ENCODE peak calls at places on chromosome 18, in seven cellular contexts. W is body of pancreas; C is mesenchymal stem cell; K is substantia nigra; E is OCI-LY7; M is naive thymus-derived CD4-positive, alpha-beta T cell; S is MM.1S. Y is an unnamed sample.

GRCh38 chr18:11752116-11752911 is 63.2 kb downstream of the GNAL start:
- DNase-seq in C (peak; percentile 48), W (no peak), M (no peak), S (no peak), E (no peak), K (no peak), Y (no peak)

GRCh38 chr18:50955246-50955645 is 12.6 kb upstream of the ELAC1 start:
- DNase-seq in C (no peak), M (no peak), S (no peak), K (no peak), W (no peak), E (no peak), Y (no peak)

GRCh38 chr18:42813570-42813969 is 301.9 kb downstream of the RIT2 start:
- DNase-seq in C (peak; percentile 22), W (no peak), E (no peak), K (no peak), S (no peak), M (no peak), Y (no peak)

GRCh38 chr18:58831610-58832009 is 33.1 kb upstream of the ZNF532 start:
- DNase-seq in S (no peak), K (no peak), M (no peak), C (peak; percentile 71), E (no peak), W (no peak), Y (no peak)

GRCh38 chr18:12679183-12679786 is 21.4 kb upstream of the SPIRE1 start:
- DNase-seq in S (no peak), E (no peak), C (peak; percentile 63), M (no peak), K (no peak), W (peak; percentile 28), Y (no peak)

GRCh38 chr18:69680128-69680527 is 267.5 kb downstream of the CD226 start:
- DNase-seq in K (no peak), C (no peak), M (no peak), E (no peak), W (no peak), S (no peak), Y (no peak)

GRCh38 chr18:13313006-13313661 is 94.6 kb downstream of the LDLRAD4 start:
- DNase-seq in E (no peak), M (peak; percentile 67), S (no peak), K (no peak), C (no peak), W (no peak), Y (no peak)

GRCh38 chr18:24601624-24602023 is 141.2 kb downstream of the HRH4 start:
- DNase-seq in K (no peak), S (no peak), M (no peak), W (no peak), E (no peak), C (no peak), Y (no peak)

GRCh38 chr18:61973273-61974115 is 80.7 kb upstream of the RNF152 start:
- DNase-seq in S (no peak), W (no peak), K (no peak), E (no peak), C (no peak), M (no peak), Y (no peak)

GRCh38 chr18:9742588-9743131 is 34.6 kb downstream of the RAB31 start:
- DNase-seq in W (no peak), C (peak; percentile 87), E (no peak), K (no peak), S (no peak), M (no peak), Y (no peak)

GRCh38 chr18:9707381-9708056 is 582 bp upstream of the RAB31 start:
- DNase-seq in M (no peak), K (no peak), W (no peak), C (peak; percentile 58), S (no peak), E (no peak), Y (no peak)

GRCh38 chr18:78506031-78506461 is 473.6 kb upstream of the SALL3 start:
- DNase-seq in K (no peak), E (no peak), S (no peak), W (no peak), M (no peak), C (no peak), Y (no peak)

GRCh38 chr18:48529796-48530195 is 9.0 kb upstream of the CTIF start:
- DNase-seq in W (no peak), K (no peak), E (no peak), C (peak; percentile 77), S (no peak), M (no peak), Y (no peak)

GRCh38 chr18:75139226-75139911 is 69.6 kb downstream of the PTGR3 start:
- DNase-seq in E (no peak), M (no peak), K (no peak), W (no peak), C (no peak), S (no peak), Y (no peak)

GRCh38 chr18:50969448-50969847 is 1.6 kb downstream of the ELAC1 start:
- DNase-seq in W (no peak), S (no peak), E (no peak), C (no peak), M (no peak), K (no peak), Y (no peak)

GRCh38 chr18:67381608-67382150 is 134.8 kb downstream of the DSEL start:
- DNase-seq in M (no peak), K (no peak), C (no peak), S (no peak), W (no peak), E (no peak), Y (no peak)

GRCh38 chr18:702957-703659 is 9.3 kb downstream of the ENOSF1 start:
- DNase-seq in E (no peak), M (no peak), C (peak; percentile 97), K (no peak), S (no peak), W (no peak), Y (no peak)

GRCh38 chr18:44569391-44570055 is 111.2 kb upstream of the SETBP1 start:
- DNase-seq in E (no peak), C (no peak), S (no peak), W (no peak), K (no peak), M (no peak), Y (no peak)

GRCh38 chr18:22088029-22088428 is 81.4 kb upstream of the GATA6 start:
- DNase-seq in S (no peak), C (peak; percentile 5), E (no peak), K (no peak), W (peak; percentile 87), M (no peak), Y (no peak)

GRCh38 chr18:66329716-66330115 is 274.2 kb downstream of the CDH19 start:
- DNase-seq in E (no peak), K (no peak), W (no peak), S (no peak), C (no peak), M (no peak), Y (no peak)

GRCh38 chr18:73942956-73943355 is 204.7 kb downstream of the FBXO15 start:
- DNase-seq in E (no peak), W (no peak), C (no peak), S (no peak), K (no peak), M (no peak), Y (no peak)

DNA sequence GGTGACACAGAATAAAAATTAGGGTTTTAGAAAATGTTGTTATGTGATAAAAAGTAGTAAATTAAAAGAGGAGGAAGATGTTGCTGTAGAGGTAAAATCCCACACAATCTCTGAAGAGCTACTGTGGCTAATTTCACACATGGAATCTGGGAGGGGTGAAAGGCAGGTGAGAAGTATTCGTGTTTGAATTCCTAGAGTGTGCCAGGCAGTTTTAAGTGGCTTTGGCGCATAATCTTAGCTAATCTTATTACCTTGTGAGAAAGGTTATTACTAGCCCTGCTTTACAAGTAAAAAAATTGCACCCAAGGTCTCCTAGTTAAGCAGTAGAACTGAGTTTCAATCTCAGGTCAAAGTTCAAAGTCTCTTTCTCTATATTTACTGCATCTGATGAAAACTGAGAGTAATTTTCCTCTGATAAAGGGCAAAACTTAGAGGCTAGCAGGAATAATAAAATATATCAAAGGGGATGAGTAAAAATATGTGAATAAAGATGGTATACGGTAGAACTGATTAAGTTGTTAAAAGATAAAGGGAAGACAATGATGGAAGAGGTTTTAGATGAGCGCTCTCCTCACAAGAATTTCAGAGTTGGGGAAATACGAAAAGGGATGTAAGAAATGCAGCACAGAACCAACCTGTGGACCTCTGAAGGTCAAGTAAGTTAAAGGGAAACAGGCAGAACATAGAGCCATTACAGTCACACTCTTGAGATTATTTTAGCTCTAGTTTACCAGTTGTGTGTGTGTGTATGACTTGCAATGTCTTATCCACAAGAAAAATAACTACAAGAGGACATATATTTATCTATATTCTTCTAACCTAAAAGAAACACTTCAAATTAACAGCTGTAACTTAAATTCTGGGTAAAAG is 34.8 kb downstream of the GAREM1 start:
- DNase-seq in M (no peak), S (no peak), K (no peak), E (no peak), W (no peak), C (no peak), Y (no peak)
- H3K27ac ChIP-seq in M (no peak overlapping the region), S (no peak overlapping the region), K (no peak overlapping the region), E (no peak overlapping the region), W (no peak overlapping the region), C (no peak overlapping the region), Y (no peak overlapping the region)

DNA sequence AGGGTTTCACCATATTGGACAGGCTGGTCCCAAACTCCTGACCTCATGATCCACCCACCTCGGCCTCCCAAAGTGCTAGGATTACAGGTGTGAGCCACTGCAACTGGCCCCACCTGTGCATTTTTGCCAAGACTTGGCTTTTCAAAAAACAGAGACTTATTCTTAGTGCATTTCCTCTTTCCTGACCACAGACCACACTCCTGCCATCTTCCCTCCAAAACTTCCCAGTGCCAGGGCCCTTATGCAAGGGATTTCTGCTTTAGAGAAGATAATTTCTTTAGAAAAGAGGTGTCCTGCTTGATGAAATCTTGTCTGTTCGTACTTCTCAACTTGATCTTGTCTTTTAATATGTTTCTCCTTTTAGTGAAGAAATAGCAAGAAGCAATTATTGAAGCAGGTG is 98.8 kb upstream of the ZNF516 start:
- DNase-seq in K (no peak), C (no peak), W (no peak), E (no peak), M (no peak), S (no peak), Y (no peak)
- H3K27ac ChIP-seq in K (no peak overlapping the region), C (no peak overlapping the region), W (no peak overlapping the region), E (no peak overlapping the region), M (no peak overlapping the region), S (no peak overlapping the region), Y (no peak overlapping the region)

GRCh38 chr18:54279477-54280205 is 10.3 kb downstream of the POLI start:
- DNase-seq in C (no peak), E (no peak), W (no peak), S (no peak), K (no peak), M (no peak), Y (no peak)
- H3K27ac ChIP-seq in C (peak overlapping the region; percentile 97), E (no peak overlapping the region), W (no peak overlapping the region), S (no peak overlapping the region), K (no peak overlapping the region), M (no peak overlapping the region), Y (no peak overlapping the region)

DNA sequence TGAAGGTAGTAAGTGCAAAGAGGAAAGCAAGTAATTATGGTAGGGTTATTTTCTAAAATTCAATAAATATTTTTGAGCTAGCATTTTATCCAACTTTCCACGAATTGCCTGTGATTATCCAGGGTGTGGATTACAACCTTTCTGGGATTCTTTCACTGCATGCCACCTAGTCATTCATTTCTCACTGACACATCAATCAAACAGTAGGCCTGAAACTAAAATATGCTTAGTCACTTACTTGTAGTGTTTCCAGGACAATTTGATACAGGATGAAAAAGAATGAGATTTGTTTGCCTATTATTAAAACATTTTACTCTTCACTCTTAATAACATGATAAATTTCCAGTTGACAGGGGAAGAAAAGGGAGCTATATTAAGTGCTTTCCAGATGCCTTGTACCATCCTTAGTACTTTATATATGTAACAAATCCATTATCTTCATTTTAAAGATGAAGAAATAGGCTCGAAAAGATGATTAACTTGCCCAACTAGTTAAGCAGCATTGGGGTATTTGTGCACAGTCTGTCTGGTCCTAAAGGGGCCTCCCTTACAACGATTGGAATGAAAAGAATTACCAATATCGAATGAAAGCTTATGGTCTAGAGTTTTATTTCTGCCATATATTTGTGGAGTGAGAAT is 70.4 kb downstream of the KCTD1 start:
- DNase-seq in S (no peak), E (no peak), C (no peak), M (no peak), W (no peak), K (no peak), Y (no peak)
- H3K27ac ChIP-seq in S (no peak overlapping the region), E (no peak overlapping the region), C (peak overlapping the region; percentile 97), M (no peak overlapping the region), W (no peak overlapping the region), K (no peak overlapping the region), Y (no peak overlapping the region)

Y was measured in CD4-positive, CD25-positive, alpha-beta regulatory T cell.